ENCODE peak calls at places on chromosomes 2 and 18, in six cellular contexts. One of them, this sample, is unnamed.

GRCh38 chr2:219733106-219733505 is 105.7 kb downstream of the SLC4A3 start:
- DNase-seq in brain microvascular endothelial cell: no peak
- DNase-seq in AG04449: no peak
- DNase-seq in iPS-NIHi11: no peak
- DNase-seq in IMR-90: no peak
- DNase-seq in ecto neural progenitor cell: no peak
- DNase-seq in this sample: peak; percentile 30

GRCh38 chr2:85430780-85431601 is 12.5 kb downstream of the SH2D6 start:
- DNase-seq in brain microvascular endothelial cell: no peak
- DNase-seq in AG04449: no peak
- DNase-seq in iPS-NIHi11: peak; percentile 91
- DNase-seq in IMR-90: no peak
- DNase-seq in ecto neural progenitor cell: peak; percentile 91
- DNase-seq in this sample: no peak

GRCh38 chr2:101998556-101999121 is 6.9 kb downstream of the IL1R2 start:
- DNase-seq in brain microvascular endothelial cell: no peak
- DNase-seq in AG04449: no peak
- DNase-seq in iPS-NIHi11: no peak
- DNase-seq in IMR-90: no peak
- DNase-seq in ecto neural progenitor cell: no peak
- DNase-seq in this sample: no peak

GRCh38 chr2:81658227-81658626 is 1353.7 kb upstream of the LRRTM1 start:
- DNase-seq in brain microvascular endothelial cell: no peak
- DNase-seq in AG04449: no peak
- DNase-seq in iPS-NIHi11: no peak
- DNase-seq in IMR-90: peak; percentile 15
- DNase-seq in ecto neural progenitor cell: no peak
- DNase-seq in this sample: no peak

GRCh38 chr2:191415858-191416257 is 170.7 kb downstream of the MYO1B start:
- DNase-seq in brain microvascular endothelial cell: no peak
- DNase-seq in AG04449: no peak
- DNase-seq in iPS-NIHi11: no peak
- DNase-seq in IMR-90: no peak
- DNase-seq in ecto neural progenitor cell: no peak
- DNase-seq in this sample: no peak

GRCh38 chr2:239309398-239310245 is 91.2 kb downstream of the HDAC4 start:
- DNase-seq in brain microvascular endothelial cell: no peak
- DNase-seq in AG04449: no peak
- DNase-seq in iPS-NIHi11: no peak
- DNase-seq in IMR-90: no peak
- DNase-seq in ecto neural progenitor cell: peak; percentile 24
- DNase-seq in this sample: no peak

GRCh38 chr2:207635468-207636200 is 10.4 kb upstream of the METTL21A start:
- DNase-seq in brain microvascular endothelial cell: peak; percentile 70
- DNase-seq in AG04449: no peak
- DNase-seq in iPS-NIHi11: no peak
- DNase-seq in IMR-90: peak; percentile 62
- DNase-seq in ecto neural progenitor cell: no peak
- DNase-seq in this sample: no peak

GRCh38 chr2:137944714-137945113 is 19.6 kb upstream of the HNMT start:
- DNase-seq in brain microvascular endothelial cell: no peak
- DNase-seq in AG04449: no peak
- DNase-seq in iPS-NIHi11: no peak
- DNase-seq in IMR-90: no peak
- DNase-seq in ecto neural progenitor cell: no peak
- DNase-seq in this sample: no peak

GRCh38 chr2:11397046-11397445 is 52.6 kb upstream of the ROCK2 start:
- DNase-seq in brain microvascular endothelial cell: no peak
- DNase-seq in AG04449: no peak
- DNase-seq in iPS-NIHi11: no peak
- DNase-seq in IMR-90: no peak
- DNase-seq in ecto neural progenitor cell: no peak
- DNase-seq in this sample: no peak

GRCh38 chr2:106566050-106566449 is 78.9 kb downstream of the CD8B2 start:
- DNase-seq in brain microvascular endothelial cell: peak; percentile 58
- DNase-seq in AG04449: no peak
- DNase-seq in iPS-NIHi11: no peak
- DNase-seq in IMR-90: peak; percentile 6
- DNase-seq in ecto neural progenitor cell: no peak
- DNase-seq in this sample: no peak

GRCh38 chr2:60530660-60531276 is 22.7 kb downstream of the BCL11A start:
- DNase-seq in brain microvascular endothelial cell: no peak
- DNase-seq in AG04449: no peak
- DNase-seq in iPS-NIHi11: no peak
- DNase-seq in IMR-90: no peak
- DNase-seq in ecto neural progenitor cell: no peak
- DNase-seq in this sample: no peak

GRCh38 chr2:25044990-25045389 is 3.1 kb downstream of the EFR3B start:
- DNase-seq in brain microvascular endothelial cell: no peak
- DNase-seq in AG04449: no peak
- DNase-seq in iPS-NIHi11: no peak
- DNase-seq in IMR-90: no peak
- DNase-seq in ecto neural progenitor cell: no peak
- DNase-seq in this sample: no peak

GRCh38 chr18:58843662-58844035 is 21.0 kb upstream of the ZNF532 start:
- DNase-seq in brain microvascular endothelial cell: no peak
- DNase-seq in AG04449: no peak
- DNase-seq in iPS-NIHi11: no peak
- DNase-seq in IMR-90: no peak
- DNase-seq in ecto neural progenitor cell: no peak
- DNase-seq in this sample: no peak

GRCh38 chr18:26356045-26356785 is 130.0 kb downstream of the TAF4B start:
- DNase-seq in brain microvascular endothelial cell: no peak
- DNase-seq in AG04449: no peak
- DNase-seq in iPS-NIHi11: no peak
- DNase-seq in IMR-90: no peak
- DNase-seq in ecto neural progenitor cell: no peak
- DNase-seq in this sample: no peak

GRCh38 chr2:148645925-148646559 is 1.5 kb downstream of the EPC2 start:
- DNase-seq in brain microvascular endothelial cell: peak; percentile 89
- DNase-seq in AG04449: peak; percentile 69
- DNase-seq in iPS-NIHi11: peak; percentile 46
- DNase-seq in IMR-90: peak; percentile 92
- DNase-seq in ecto neural progenitor cell: no peak
- DNase-seq in this sample: no peak

GRCh38 chr2:238864207-238865014 is 16.5 kb downstream of the TWIST2 start:
- DNase-seq in brain microvascular endothelial cell: peak; percentile 99
- DNase-seq in AG04449: peak; percentile 98
- DNase-seq in iPS-NIHi11: peak; percentile 86
- DNase-seq in IMR-90: peak; percentile 99
- DNase-seq in ecto neural progenitor cell: peak; percentile 75
- DNase-seq in this sample: peak; percentile 94

This sample was measured in osteocyte.